ENCODE peak calls at places on chromosomes 6 and 20, in eight cellular contexts. U is astrocyte of the spinal cord, N is brain microvascular endothelial cell, Q is astrocyte, G is mucosa of descending colon, X is HL-60, F is fibroblast of pulmonary artery, C is AG04449. H is an unnamed sample.

GRCh38 chr6:26594730-26595632 is 1.8 kb upstream of the ABT1 start:
- DNase-seq in G (no peak), N (peak), C (peak), U (peak), F (peak), X (no peak), Q (peak), H (no peak)

GRCh38 chr20:57819291-57819690 is 109.5 kb upstream of the PMEPA1 start:
- DNase-seq in U (no peak), C (no peak), N (no peak), Q (no peak), G (no peak), F (no peak), X (no peak), H (no peak)

GRCh38 chr20:19945732-19946670 is 71.2 kb upstream of the NAA20 start:
- DNase-seq in C (no peak), G (no peak), U (no peak), Q (no peak), N (no peak), X (no peak), F (no peak), H (no peak)

GRCh38 chr6:107769053-107769658 is 55.0 kb downstream of the SCML4 start:
- DNase-seq in G (no peak), U (no peak), Q (no peak), X (no peak), N (no peak), F (no peak), C (no peak), H (no peak)

GRCh38 chr20:24870876-24871275 is 78.2 kb upstream of the CST7 start:
- DNase-seq in N (no peak), U (peak), C (no peak), G (no peak), X (no peak), Q (no peak), F (no peak), H (no peak)

GRCh38 chr6:160139420-160139851 is 17.8 kb downstream of the SLC22A1 start:
- DNase-seq in X (no peak), F (peak), G (no peak), U (peak), Q (peak), C (peak), N (peak), H (peak)

GRCh38 chr6:107894821-107895396 is 63.1 kb downstream of the SEC63 start:
- DNase-seq in U (no peak), C (no peak), F (no peak), N (no peak), Q (no peak), G (peak), X (no peak), H (no peak)

GRCh38 chr6:111875741-111876140 is 2.5 kb upstream of the FYN start:
- DNase-seq in C (no peak), G (no peak), F (no peak), Q (no peak), N (no peak), U (no peak), X (no peak), H (no peak)

GRCh38 chr6:32885698-32886286 is 31.8 kb downstream of the PSMB9 start:
- DNase-seq in X (no peak), G (no peak), Q (peak), U (peak), F (peak), C (no peak), N (no peak), H (peak)

GRCh38 chr20:51341581-51341980 is 200.9 kb downstream of the NFATC2 start:
- DNase-seq in G (no peak), N (peak), C (no peak), X (no peak), U (no peak), F (peak), Q (no peak), H (no peak)

GRCh38 chr20:44526129-44526528 is 4.3 kb upstream of the SERINC3 start:
- DNase-seq in N (peak), C (no peak), G (no peak), U (peak), Q (peak), X (no peak), F (peak), H (no peak)

GRCh38 chr6:163355471-163355991 is 59.0 kb upstream of the QKI start:
- DNase-seq in Q (peak), X (peak), G (no peak), N (peak), C (no peak), U (peak), F (peak), H (no peak)

GRCh38 chr6:56246941-56247653 is at the start of gene COL21A1:
- DNase-seq in C (no peak), N (no peak), F (no peak), X (no peak), Q (no peak), U (peak), G (peak), H (no peak)

GRCh38 chr20:4925842-4926530 is 75.3 kb downstream of the SLC23A2 start:
- DNase-seq in G (peak), X (no peak), N (peak), C (no peak), F (peak), Q (peak), U (peak), H (peak)

GRCh38 chr20:2299301-2299700 is 3.5 kb downstream of the TGM3 start:
- DNase-seq in F (no peak), Q (no peak), C (no peak), N (no peak), G (peak), X (peak), U (no peak), H (no peak)

GRCh38 chr20:17445561-17445960 is 85.6 kb downstream of the BFSP1 start:
- DNase-seq in C (no peak), G (no peak), Q (no peak), U (no peak), X (no peak), F (no peak), N (no peak), H (no peak)

GRCh38 chr6:393391-394221 is 2.1 kb downstream of the IRF4 start:
- DNase-seq in G (no peak), N (no peak), Q (no peak), X (no peak), C (no peak), U (no peak), F (no peak), H (no peak)

GRCh38 chr6:130000526-130001228 is 17.7 kb upstream of the L3MBTL3 start:
- DNase-seq in C (no peak), F (no peak), X (no peak), N (no peak), U (no peak), Q (no peak), G (no peak), H (no peak)

GRCh38 chr6:16331328-16332174 is 93.2 kb downstream of the GMPR start:
- DNase-seq in U (peak), C (no peak), N (peak), X (peak), F (peak), Q (peak), G (peak), H (no peak)

GRCh38 chr6:124881898-124882579 is 80.2 kb upstream of the RNF217 start:
- DNase-seq in G (no peak), C (no peak), F (peak), N (peak), U (peak), X (no peak), Q (peak), H (no peak)

GRCh38 chr20:38617830-38618196 is 16.2 kb downstream of the ARHGAP40 start:
- DNase-seq in G (no peak), F (no peak), C (no peak), N (no peak), X (no peak), Q (no peak), U (no peak), H (no peak)

GRCh38 chr6:35370124-35370741 is 27.9 kb downstream of the PPARD start:
- DNase-seq in F (peak), Q (peak), N (peak), C (peak), X (peak), G (peak), U (peak), H (peak)
- H3K4me3 ChIP-seq in F (no peak), Q (peak), N (no peak), C (peak), X (no peak), G (no peak), U (no peak), H (no peak)

GRCh38 chr6:166331503-166332133 is 10.7 kb downstream of the SFT2D1 start:
- DNase-seq in N (no peak), C (no peak), Q (no peak), G (no peak), X (no peak), F (no peak), U (no peak), H (no peak)

GRCh38 chr6:166335378-166336366 is 6.7 kb downstream of the SFT2D1 start:
- DNase-seq in G (no peak), U (no peak), C (no peak), N (no peak), Q (no peak), X (no peak), F (no peak), H (no peak)

GRCh38 chr6:166333172-166333995 is 9.0 kb downstream of the SFT2D1 start:
- DNase-seq in U (no peak), X (no peak), C (no peak), Q (no peak), N (no peak), G (no peak), F (no peak), H (no peak)

GRCh38 chr6:166334878-166335277 is 7.5 kb downstream of the SFT2D1 start:
- DNase-seq in X (no peak), G (no peak), F (no peak), Q (no peak), C (no peak), N (no peak), U (no peak), H (no peak)

DNA sequence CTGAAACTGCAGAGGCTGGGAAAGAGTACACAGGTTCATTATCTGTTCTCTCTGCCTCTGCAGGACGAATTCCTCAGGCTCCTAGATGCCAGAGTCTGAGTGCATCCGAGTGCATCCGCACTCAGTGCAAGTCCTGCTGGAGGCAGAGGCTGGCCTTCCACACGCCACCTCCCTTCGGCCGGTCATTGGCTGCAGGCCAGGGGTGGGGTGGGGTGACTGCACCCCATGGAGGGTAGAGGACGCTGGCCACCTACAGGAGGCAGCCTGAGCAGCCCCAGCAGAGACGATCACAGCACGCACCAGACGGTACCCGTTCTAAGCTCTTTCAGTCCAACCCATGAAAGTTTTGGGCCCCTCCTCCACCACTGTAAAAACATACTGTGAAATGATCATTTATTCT is 11.7 kb downstream of the SFT2D1 start:
- DNase-seq in G (no peak), F (peak), U (peak), N (peak), X (no peak), C (no peak), Q (peak), H (peak)
- TF ChIP-seq CTCF in G (no peak), F (peak), U (peak), N (peak), X (no peak), C (no peak), Q (no peak), H (peak)

DNA sequence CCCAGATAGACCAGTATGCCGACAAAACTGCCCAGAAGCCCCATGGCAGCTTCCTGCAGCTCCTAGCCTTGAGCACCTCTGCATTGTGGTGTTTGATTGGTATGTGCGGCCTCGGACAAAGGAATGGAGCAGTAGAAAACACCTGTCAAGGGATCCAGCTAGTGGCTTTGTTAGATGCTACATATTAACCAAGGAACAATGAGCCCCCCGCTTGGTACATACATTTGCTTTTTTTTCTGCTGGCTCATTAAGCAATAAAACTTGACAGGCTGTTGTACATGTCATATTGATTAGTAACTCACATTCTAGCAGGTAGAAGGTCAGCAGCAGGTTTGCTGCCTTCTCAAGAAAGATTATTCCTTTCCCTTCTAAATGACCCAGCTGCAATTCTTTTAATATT is 915 bp downstream of the SPACA1 start:
- DNase-seq in U (no peak), N (no peak), G (no peak), C (no peak), Q (no peak), X (no peak), F (no peak), H (no peak)
- H3K4me3 ChIP-seq in U (no peak), N (no peak), G (no peak), C (no peak), Q (no peak), X (no peak), F (no peak), H (no peak)

GRCh38 chr6:133837801-133838349 is 51.0 kb upstream of the TCF21 start:
- DNase-seq in N (peak), X (peak), C (no peak), U (peak), G (peak), Q (no peak), F (peak), H (no peak)
- TF ChIP-seq CTCF in N (peak), X (peak), C (peak), U (peak), G (peak), Q (peak), F (peak), H (peak)

GRCh38 chr20:47454298-47455132 is 47.2 kb upstream of the NCOA3 start:
- DNase-seq in X (no peak), F (peak), U (no peak), C (no peak), Q (no peak), G (no peak), N (no peak), H (no peak)

GRCh38 chr20:47455133-47456040 is 46.3 kb upstream of the NCOA3 start:
- DNase-seq in F (peak), N (no peak), C (no peak), G (no peak), X (no peak), Q (no peak), U (no peak), H (no peak)

GRCh38 chr20:47452736-47453161 is 48.9 kb upstream of the NCOA3 start:
- DNase-seq in U (no peak), F (no peak), C (no peak), Q (no peak), G (no peak), N (no peak), X (no peak), H (no peak)

GRCh38 chr20:47451602-47451904 is 50.1 kb upstream of the NCOA3 start:
- DNase-seq in X (no peak), U (no peak), Q (no peak), F (no peak), G (no peak), C (no peak), N (no peak), H (no peak)

DNA sequence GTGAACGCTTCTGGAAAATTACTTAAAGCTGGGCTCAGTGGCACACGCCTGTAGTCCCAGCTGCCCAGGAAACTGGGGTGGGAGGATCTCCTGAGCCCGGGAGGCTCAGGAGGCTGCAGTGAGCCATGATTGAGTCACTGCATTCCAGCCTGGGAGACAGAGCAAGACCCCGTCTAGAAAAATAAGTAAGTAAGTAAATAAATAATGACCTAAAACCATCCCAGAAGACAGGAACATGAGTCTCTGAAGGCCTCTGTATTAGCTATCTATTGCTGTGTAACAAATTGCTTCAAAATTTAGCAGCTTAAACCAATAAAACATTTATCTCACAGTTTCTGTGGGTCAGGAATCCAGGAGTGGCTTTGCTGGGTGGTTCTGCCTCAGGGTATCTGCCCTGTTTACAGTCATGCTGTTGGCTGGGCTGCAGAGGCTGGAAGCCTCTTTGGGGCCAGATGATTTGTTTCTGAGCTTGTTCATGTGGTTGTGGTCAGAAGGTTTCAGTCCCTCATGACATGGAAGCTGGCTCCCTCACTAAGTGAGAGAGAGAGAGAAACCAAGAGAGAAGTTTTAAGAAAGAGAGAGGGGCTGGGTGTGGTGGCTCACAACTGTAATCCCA is 48.4 kb upstream of the NCOA3 start:
- DNase-seq in F (peak), G (no peak), Q (peak), U (peak), N (peak), C (peak), X (no peak), H (peak)
- H3K4me3 ChIP-seq in F (no peak), G (no peak), Q (no peak), U (no peak), N (no peak), C (no peak), X (no peak), H (no peak)

DNA sequence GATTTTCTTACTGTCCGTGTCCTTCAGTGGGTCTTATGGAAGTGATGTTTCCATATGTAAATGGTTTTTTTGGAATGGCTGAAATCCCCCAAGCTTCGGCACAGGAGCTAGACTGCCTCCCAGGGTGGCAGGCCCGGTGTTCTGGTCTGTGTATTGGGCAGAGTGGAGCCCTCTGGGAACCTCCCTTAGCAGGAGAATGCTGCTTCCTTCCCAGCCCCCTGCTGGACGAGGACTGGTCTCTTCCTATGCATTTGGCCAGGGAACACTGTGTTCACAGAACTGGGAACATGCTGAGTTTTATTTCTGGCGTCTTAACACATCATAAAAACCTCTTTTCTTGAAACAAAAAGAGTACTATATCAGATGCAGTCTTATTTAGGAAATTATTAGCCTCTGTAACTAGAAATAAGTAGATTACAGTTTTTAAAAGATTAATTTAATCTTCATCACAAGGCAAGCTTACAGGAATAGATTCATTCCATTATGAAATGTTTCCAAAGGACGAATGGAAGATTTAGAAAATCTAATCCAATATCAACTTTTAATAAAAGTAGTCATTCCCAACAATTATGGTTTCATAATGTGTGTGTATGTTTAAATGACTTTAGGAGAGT is 56.6 kb downstream of the SYTL3 start:
- DNase-seq in X (no peak), G (no peak), C (no peak), U (peak), N (peak), Q (peak), F (peak), H (no peak)
- TF ChIP-seq CTCF in X (no peak), G (no peak), C (peak), U (peak), N (peak), Q (peak), F (peak), H (peak)

H was measured in epithelial cell of proximal tubule.